ENCODE peak calls at places on chromosomes 2 and 18, in eight cellular contexts. One of them, this sample, is unnamed.

GRCh38 chr2:202632682-202633081 is 2.1 kb upstream of the FAM117B start:
- DNase-seq in posterior vena cava: peak; percentile 85
- DNase-seq in NCI-H1417: no peak
- DNase-seq in K562: no peak
- DNase-seq in T1000: no peak
- DNase-seq in activated CD4-positive, CD25-positive, alpha-beta regulatory T cell treated with anti-CD3 and anti-CD28 coated beads, Interleukin-2, amount 50 U/mL, for 72 hours: no peak
- DNase-seq in SW 1271: no peak
- DNase-seq in neural progenitor cell: no peak
- DNase-seq in this sample: no peak

GRCh38 chr2:174686430-174686829 is 77.8 kb downstream of the CHRNA1 start:
- DNase-seq in activated CD4-positive, CD25-positive, alpha-beta regulatory T cell treated with anti-CD3 and anti-CD28 coated beads, Interleukin-2, amount 50 U/mL, for 72 hours: no peak
- DNase-seq in T1000: no peak
- DNase-seq in SW 1271: no peak
- DNase-seq in posterior vena cava: no peak
- DNase-seq in NCI-H1417: no peak
- DNase-seq in neural progenitor cell: no peak
- DNase-seq in K562: no peak
- DNase-seq in this sample: no peak

GRCh38 chr2:54377901-54378493 is 78.1 kb upstream of the SPTBN1 start:
- DNase-seq in activated CD4-positive, CD25-positive, alpha-beta regulatory T cell treated with anti-CD3 and anti-CD28 coated beads, Interleukin-2, amount 50 U/mL, for 72 hours: no peak
- DNase-seq in SW 1271: no peak
- DNase-seq in K562: no peak
- DNase-seq in posterior vena cava: no peak
- DNase-seq in neural progenitor cell: peak; percentile 46
- DNase-seq in T1000: no peak
- DNase-seq in NCI-H1417: peak; percentile 31
- DNase-seq in this sample: no peak

GRCh38 chr2:95062247-95062646 is 36.7 kb downstream of the MAL start:
- DNase-seq in posterior vena cava: no peak
- DNase-seq in T1000: no peak
- DNase-seq in SW 1271: no peak
- DNase-seq in neural progenitor cell: no peak
- DNase-seq in NCI-H1417: no peak
- DNase-seq in K562: no peak
- DNase-seq in activated CD4-positive, CD25-positive, alpha-beta regulatory T cell treated with anti-CD3 and anti-CD28 coated beads, Interleukin-2, amount 50 U/mL, for 72 hours: peak; percentile 25
- DNase-seq in this sample: peak; percentile 68

GRCh38 chr2:191114403-191114886 is 36.3 kb downstream of the STAT4 start:
- DNase-seq in activated CD4-positive, CD25-positive, alpha-beta regulatory T cell treated with anti-CD3 and anti-CD28 coated beads, Interleukin-2, amount 50 U/mL, for 72 hours: no peak
- DNase-seq in NCI-H1417: no peak
- DNase-seq in SW 1271: no peak
- DNase-seq in posterior vena cava: no peak
- DNase-seq in T1000: no peak
- DNase-seq in neural progenitor cell: no peak
- DNase-seq in K562: no peak
- DNase-seq in this sample: no peak

GRCh38 chr2:152716805-152717241 is 438 bp downstream of the PRPF40A start:
- DNase-seq in T1000: no peak
- DNase-seq in SW 1271: no peak
- DNase-seq in neural progenitor cell: peak; percentile 72
- DNase-seq in posterior vena cava: no peak
- DNase-seq in activated CD4-positive, CD25-positive, alpha-beta regulatory T cell treated with anti-CD3 and anti-CD28 coated beads, Interleukin-2, amount 50 U/mL, for 72 hours: no peak
- DNase-seq in NCI-H1417: peak; percentile 86
- DNase-seq in K562: peak; percentile 49
- DNase-seq in this sample: no peak

GRCh38 chr2:60500861-60501260 is 52.6 kb downstream of the BCL11A start:
- DNase-seq in T1000: no peak
- DNase-seq in K562: no peak
- DNase-seq in neural progenitor cell: no peak
- DNase-seq in NCI-H1417: no peak
- DNase-seq in posterior vena cava: no peak
- DNase-seq in activated CD4-positive, CD25-positive, alpha-beta regulatory T cell treated with anti-CD3 and anti-CD28 coated beads, Interleukin-2, amount 50 U/mL, for 72 hours: no peak
- DNase-seq in SW 1271: no peak
- DNase-seq in this sample: no peak

GRCh38 chr2:107633580-107634147 is 193.0 kb upstream of the RGPD4 start:
- DNase-seq in activated CD4-positive, CD25-positive, alpha-beta regulatory T cell treated with anti-CD3 and anti-CD28 coated beads, Interleukin-2, amount 50 U/mL, for 72 hours: no peak
- DNase-seq in NCI-H1417: no peak
- DNase-seq in neural progenitor cell: no peak
- DNase-seq in K562: peak; percentile 40
- DNase-seq in SW 1271: peak; percentile 7
- DNase-seq in posterior vena cava: no peak
- DNase-seq in T1000: peak; percentile 17
- DNase-seq in this sample: no peak

GRCh38 chr2:219689676-219690628 is 62.5 kb downstream of the SLC4A3 start:
- DNase-seq in neural progenitor cell: peak; percentile 61
- DNase-seq in posterior vena cava: no peak
- DNase-seq in NCI-H1417: peak; percentile 74
- DNase-seq in SW 1271: no peak
- DNase-seq in K562: peak; percentile 58
- DNase-seq in T1000: peak; percentile 39
- DNase-seq in activated CD4-positive, CD25-positive, alpha-beta regulatory T cell treated with anti-CD3 and anti-CD28 coated beads, Interleukin-2, amount 50 U/mL, for 72 hours: no peak
- DNase-seq in this sample: no peak

GRCh38 chr18:62030091-62030985 is 137.5 kb upstream of the RNF152 start:
- DNase-seq in NCI-H1417: no peak
- DNase-seq in activated CD4-positive, CD25-positive, alpha-beta regulatory T cell treated with anti-CD3 and anti-CD28 coated beads, Interleukin-2, amount 50 U/mL, for 72 hours: no peak
- DNase-seq in posterior vena cava: no peak
- DNase-seq in SW 1271: no peak
- DNase-seq in T1000: no peak
- DNase-seq in neural progenitor cell: no peak
- DNase-seq in K562: no peak
- DNase-seq in this sample: no peak